ENCODE peak calls at places on chromosomes 12 and 14, in eight cellular contexts. One of them, this sample, is unnamed.

GRCh38 chr14:54772451-54772881 is 130.2 kb downstream of the GCH1 start:
- DNase-seq in A549: no peak
- DNase-seq in GM04504: peak
- DNase-seq in ELR: peak
- DNase-seq in pons: no peak
- DNase-seq in AG20443: peak
- DNase-seq in right cardiac atrium: no peak
- DNase-seq in stimulated activated CD4-positive, alpha-beta T cell treated with anti-CD3 and anti-CD28 coated beads, TNF-alpha, amount 100 ng/mL, for 1 hour: no peak
- DNase-seq in this sample: no peak

GRCh38 chr12:65779091-65779642 is 45.1 kb upstream of the HMGA2 start:
- DNase-seq in A549: peak
- DNase-seq in GM04504: no peak
- DNase-seq in ELR: peak
- DNase-seq in pons: no peak
- DNase-seq in AG20443: no peak
- DNase-seq in right cardiac atrium: no peak
- DNase-seq in stimulated activated CD4-positive, alpha-beta T cell treated with anti-CD3 and anti-CD28 coated beads, TNF-alpha, amount 100 ng/mL, for 1 hour: no peak
- DNase-seq in this sample: no peak

GRCh38 chr12:3641428-3641883 is 111.5 kb downstream of the CRACR2A start:
- DNase-seq in A549: peak
- DNase-seq in GM04504: peak
- DNase-seq in ELR: peak
- DNase-seq in pons: no peak
- DNase-seq in AG20443: peak
- DNase-seq in right cardiac atrium: no peak
- DNase-seq in stimulated activated CD4-positive, alpha-beta T cell treated with anti-CD3 and anti-CD28 coated beads, TNF-alpha, amount 100 ng/mL, for 1 hour: no peak
- DNase-seq in this sample: no peak

GRCh38 chr12:47234576-47235141 is 154.9 kb upstream of the AMIGO2 start:
- DNase-seq in A549: peak
- DNase-seq in GM04504: no peak
- DNase-seq in ELR: no peak
- DNase-seq in pons: no peak
- DNase-seq in AG20443: no peak
- DNase-seq in right cardiac atrium: no peak
- DNase-seq in stimulated activated CD4-positive, alpha-beta T cell treated with anti-CD3 and anti-CD28 coated beads, TNF-alpha, amount 100 ng/mL, for 1 hour: no peak
- DNase-seq in this sample: no peak

GRCh38 chr12:100061814-100062213 is 77.1 kb upstream of the ANKS1B start:
- DNase-seq in A549: no peak
- DNase-seq in GM04504: no peak
- DNase-seq in ELR: peak
- DNase-seq in pons: no peak
- DNase-seq in AG20443: no peak
- DNase-seq in right cardiac atrium: no peak
- DNase-seq in stimulated activated CD4-positive, alpha-beta T cell treated with anti-CD3 and anti-CD28 coated beads, TNF-alpha, amount 100 ng/mL, for 1 hour: no peak
- DNase-seq in this sample: no peak

GRCh38 chr12:49294086-49294803 is 702 bp upstream of the PRPH start:
- DNase-seq in A549: no peak
- DNase-seq in GM04504: no peak
- DNase-seq in ELR: no peak
- DNase-seq in pons: no peak
- DNase-seq in AG20443: no peak
- DNase-seq in right cardiac atrium: no peak
- DNase-seq in stimulated activated CD4-positive, alpha-beta T cell treated with anti-CD3 and anti-CD28 coated beads, TNF-alpha, amount 100 ng/mL, for 1 hour: no peak
- DNase-seq in this sample: no peak

GRCh38 chr12:75592086-75592485 is 80.7 kb upstream of the KRR1 start:
- DNase-seq in A549: no peak
- DNase-seq in GM04504: no peak
- DNase-seq in ELR: no peak
- DNase-seq in pons: no peak
- DNase-seq in AG20443: no peak
- DNase-seq in right cardiac atrium: no peak
- DNase-seq in stimulated activated CD4-positive, alpha-beta T cell treated with anti-CD3 and anti-CD28 coated beads, TNF-alpha, amount 100 ng/mL, for 1 hour: no peak
- DNase-seq in this sample: no peak

GRCh38 chr14:36057452-36058142 is 118.9 kb downstream of the PTCSC3 start:
- DNase-seq in A549: no peak
- DNase-seq in GM04504: no peak
- DNase-seq in ELR: peak
- DNase-seq in pons: no peak
- DNase-seq in AG20443: no peak
- DNase-seq in right cardiac atrium: no peak
- DNase-seq in stimulated activated CD4-positive, alpha-beta T cell treated with anti-CD3 and anti-CD28 coated beads, TNF-alpha, amount 100 ng/mL, for 1 hour: no peak
- DNase-seq in this sample: no peak

GRCh38 chr14:105848570-105848969 is 322.2 kb downstream of the TMEM121 start:
- DNase-seq in A549: no peak
- DNase-seq in GM04504: no peak
- DNase-seq in ELR: no peak
- DNase-seq in pons: no peak
- DNase-seq in AG20443: no peak
- DNase-seq in right cardiac atrium: no peak
- DNase-seq in stimulated activated CD4-positive, alpha-beta T cell treated with anti-CD3 and anti-CD28 coated beads, TNF-alpha, amount 100 ng/mL, for 1 hour: no peak
- DNase-seq in this sample: no peak

GRCh38 chr14:75539562-75540478 is 17.6 kb downstream of the BATF start:
- DNase-seq in A549: no peak
- DNase-seq in GM04504: no peak
- DNase-seq in ELR: no peak
- DNase-seq in pons: no peak
- DNase-seq in AG20443: no peak
- DNase-seq in right cardiac atrium: no peak
- DNase-seq in stimulated activated CD4-positive, alpha-beta T cell treated with anti-CD3 and anti-CD28 coated beads, TNF-alpha, amount 100 ng/mL, for 1 hour: peak
- DNase-seq in this sample: no peak

GRCh38 chr14:53620890-53621289 is 335.7 kb downstream of the BMP4 start:
- DNase-seq in A549: no peak
- DNase-seq in GM04504: no peak
- DNase-seq in ELR: no peak
- DNase-seq in pons: no peak
- DNase-seq in AG20443: no peak
- DNase-seq in right cardiac atrium: no peak
- DNase-seq in stimulated activated CD4-positive, alpha-beta T cell treated with anti-CD3 and anti-CD28 coated beads, TNF-alpha, amount 100 ng/mL, for 1 hour: no peak
- DNase-seq in this sample: no peak

GRCh38 chr14:91305650-91306431 is 61.3 kb upstream of the GPR68 start:
- DNase-seq in A549: no peak
- DNase-seq in GM04504: no peak
- DNase-seq in ELR: no peak
- DNase-seq in pons: no peak
- DNase-seq in AG20443: no peak
- DNase-seq in right cardiac atrium: no peak
- DNase-seq in stimulated activated CD4-positive, alpha-beta T cell treated with anti-CD3 and anti-CD28 coated beads, TNF-alpha, amount 100 ng/mL, for 1 hour: no peak
- DNase-seq in this sample: no peak

GRCh38 chr12:54442071-54442470 is 23.0 kb upstream of the ITGA5 start:
- DNase-seq in A549: no peak
- DNase-seq in GM04504: no peak
- DNase-seq in ELR: no peak
- DNase-seq in pons: no peak
- DNase-seq in AG20443: no peak
- DNase-seq in right cardiac atrium: no peak
- DNase-seq in stimulated activated CD4-positive, alpha-beta T cell treated with anti-CD3 and anti-CD28 coated beads, TNF-alpha, amount 100 ng/mL, for 1 hour: no peak
- DNase-seq in this sample: no peak

GRCh38 chr14:69612759-69613145 is 1.4 kb downstream of the SUSD6 start:
- DNase-seq in A549: no peak
- DNase-seq in GM04504: no peak
- DNase-seq in ELR: peak
- DNase-seq in pons: peak
- DNase-seq in AG20443: no peak
- DNase-seq in right cardiac atrium: no peak
- DNase-seq in stimulated activated CD4-positive, alpha-beta T cell treated with anti-CD3 and anti-CD28 coated beads, TNF-alpha, amount 100 ng/mL, for 1 hour: no peak
- DNase-seq in this sample: no peak